ENCODE peak calls at places on chromosome 18, in nine cellular contexts. One of them, this sample, is unnamed.

GRCh38 chr18:7417742-7418141 is 149.4 kb upstream of the PTPRM start:
- DNase-seq in activated T-cell treated with anti-CD3 and anti-CD28 coated beads, Interleukin-2, amount 50 U/mL, for 72 hours: no peak
- DNase-seq in foreskin melanocyte: peak; percentile 33
- DNase-seq in HEK293T: no peak
- DNase-seq in caudate nucleus: no peak
- DNase-seq in osteoblast: no peak
- DNase-seq in activated naive CD4-positive, alpha-beta T cell: no peak
- DNase-seq in NAMALWA: no peak
- DNase-seq in activated effector memory CD4-positive, alpha-beta T cell treated with anti-CD3 and anti-CD28 coated beads, Interleukin-2, amount 50 U/mL, for 16 hours: no peak
- DNase-seq in this sample: no peak

GRCh38 chr18:25646971-25647370 is 295.0 kb upstream of the ZNF521 start:
- DNase-seq in activated T-cell treated with anti-CD3 and anti-CD28 coated beads, Interleukin-2, amount 50 U/mL, for 72 hours: no peak
- DNase-seq in foreskin melanocyte: no peak
- DNase-seq in HEK293T: no peak
- DNase-seq in caudate nucleus: no peak
- DNase-seq in osteoblast: peak; percentile 9
- DNase-seq in activated naive CD4-positive, alpha-beta T cell: no peak
- DNase-seq in NAMALWA: no peak
- DNase-seq in activated effector memory CD4-positive, alpha-beta T cell treated with anti-CD3 and anti-CD28 coated beads, Interleukin-2, amount 50 U/mL, for 16 hours: no peak
- DNase-seq in this sample: no peak

GRCh38 chr18:13265901-13266207 is 47.3 kb downstream of the LDLRAD4 start:
- DNase-seq in activated T-cell treated with anti-CD3 and anti-CD28 coated beads, Interleukin-2, amount 50 U/mL, for 72 hours: peak; percentile 31
- DNase-seq in foreskin melanocyte: no peak
- DNase-seq in HEK293T: no peak
- DNase-seq in caudate nucleus: no peak
- DNase-seq in osteoblast: no peak
- DNase-seq in activated naive CD4-positive, alpha-beta T cell: no peak
- DNase-seq in NAMALWA: no peak
- DNase-seq in activated effector memory CD4-positive, alpha-beta T cell treated with anti-CD3 and anti-CD28 coated beads, Interleukin-2, amount 50 U/mL, for 16 hours: no peak
- DNase-seq in this sample: no peak

GRCh38 chr18:41150316-41150715 is 804.7 kb upstream of the PIK3C3 start:
- DNase-seq in activated T-cell treated with anti-CD3 and anti-CD28 coated beads, Interleukin-2, amount 50 U/mL, for 72 hours: no peak
- DNase-seq in foreskin melanocyte: no peak
- DNase-seq in HEK293T: no peak
- DNase-seq in caudate nucleus: no peak
- DNase-seq in osteoblast: no peak
- DNase-seq in activated naive CD4-positive, alpha-beta T cell: no peak
- DNase-seq in NAMALWA: no peak
- DNase-seq in activated effector memory CD4-positive, alpha-beta T cell treated with anti-CD3 and anti-CD28 coated beads, Interleukin-2, amount 50 U/mL, for 16 hours: no peak
- DNase-seq in this sample: no peak

GRCh38 chr18:22385718-22386117 is 32.0 kb downstream of the CTAGE1 start:
- DNase-seq in activated T-cell treated with anti-CD3 and anti-CD28 coated beads, Interleukin-2, amount 50 U/mL, for 72 hours: no peak
- DNase-seq in foreskin melanocyte: no peak
- DNase-seq in HEK293T: no peak
- DNase-seq in caudate nucleus: no peak
- DNase-seq in osteoblast: peak; percentile 30
- DNase-seq in activated naive CD4-positive, alpha-beta T cell: no peak
- DNase-seq in NAMALWA: no peak
- DNase-seq in activated effector memory CD4-positive, alpha-beta T cell treated with anti-CD3 and anti-CD28 coated beads, Interleukin-2, amount 50 U/mL, for 16 hours: no peak
- DNase-seq in this sample: no peak

GRCh38 chr18:63683152-63683551 is 19.6 kb upstream of the SERPINB11 start:
- DNase-seq in activated T-cell treated with anti-CD3 and anti-CD28 coated beads, Interleukin-2, amount 50 U/mL, for 72 hours: no peak
- DNase-seq in foreskin melanocyte: peak; percentile 13
- DNase-seq in HEK293T: no peak
- DNase-seq in caudate nucleus: no peak
- DNase-seq in osteoblast: peak; percentile 57
- DNase-seq in activated naive CD4-positive, alpha-beta T cell: no peak
- DNase-seq in NAMALWA: no peak
- DNase-seq in activated effector memory CD4-positive, alpha-beta T cell treated with anti-CD3 and anti-CD28 coated beads, Interleukin-2, amount 50 U/mL, for 16 hours: no peak
- DNase-seq in this sample: no peak

GRCh38 chr18:10927290-10927979 is 221.9 kb downstream of the PIEZO2 start:
- DNase-seq in activated T-cell treated with anti-CD3 and anti-CD28 coated beads, Interleukin-2, amount 50 U/mL, for 72 hours: no peak
- DNase-seq in foreskin melanocyte: no peak
- DNase-seq in HEK293T: no peak
- DNase-seq in caudate nucleus: no peak
- DNase-seq in osteoblast: peak; percentile 80
- DNase-seq in activated naive CD4-positive, alpha-beta T cell: no peak
- DNase-seq in NAMALWA: no peak
- DNase-seq in activated effector memory CD4-positive, alpha-beta T cell treated with anti-CD3 and anti-CD28 coated beads, Interleukin-2, amount 50 U/mL, for 16 hours: no peak
- DNase-seq in this sample: no peak

GRCh38 chr18:10304853-10305252 is 149.6 kb upstream of the APCDD1 start:
- DNase-seq in activated T-cell treated with anti-CD3 and anti-CD28 coated beads, Interleukin-2, amount 50 U/mL, for 72 hours: no peak
- DNase-seq in foreskin melanocyte: peak; percentile 97
- DNase-seq in HEK293T: no peak
- DNase-seq in caudate nucleus: no peak
- DNase-seq in osteoblast: no peak
- DNase-seq in activated naive CD4-positive, alpha-beta T cell: no peak
- DNase-seq in NAMALWA: no peak
- DNase-seq in activated effector memory CD4-positive, alpha-beta T cell treated with anti-CD3 and anti-CD28 coated beads, Interleukin-2, amount 50 U/mL, for 16 hours: no peak
- DNase-seq in this sample: peak; percentile 60

GRCh38 chr18:42814184-42814583 is 301.3 kb downstream of the RIT2 start:
- DNase-seq in activated T-cell treated with anti-CD3 and anti-CD28 coated beads, Interleukin-2, amount 50 U/mL, for 72 hours: no peak
- DNase-seq in foreskin melanocyte: no peak
- DNase-seq in HEK293T: no peak
- DNase-seq in caudate nucleus: no peak
- DNase-seq in osteoblast: no peak
- DNase-seq in activated naive CD4-positive, alpha-beta T cell: no peak
- DNase-seq in NAMALWA: no peak
- DNase-seq in activated effector memory CD4-positive, alpha-beta T cell treated with anti-CD3 and anti-CD28 coated beads, Interleukin-2, amount 50 U/mL, for 16 hours: no peak
- DNase-seq in this sample: no peak

GRCh38 chr18:46324556-46324955 is 220.4 kb downstream of the HAUS1 start:
- DNase-seq in activated T-cell treated with anti-CD3 and anti-CD28 coated beads, Interleukin-2, amount 50 U/mL, for 72 hours: no peak
- DNase-seq in foreskin melanocyte: peak; percentile 44
- DNase-seq in HEK293T: peak; percentile 27
- DNase-seq in caudate nucleus: no peak
- DNase-seq in osteoblast: peak; percentile 90
- DNase-seq in activated naive CD4-positive, alpha-beta T cell: no peak
- DNase-seq in NAMALWA: peak; percentile 16
- DNase-seq in activated effector memory CD4-positive, alpha-beta T cell treated with anti-CD3 and anti-CD28 coated beads, Interleukin-2, amount 50 U/mL, for 16 hours: no peak
- DNase-seq in this sample: no peak

GRCh38 chr18:56593906-56594305 is 44.5 kb downstream of the TXNL1 start:
- DNase-seq in activated T-cell treated with anti-CD3 and anti-CD28 coated beads, Interleukin-2, amount 50 U/mL, for 72 hours: no peak
- DNase-seq in foreskin melanocyte: no peak
- DNase-seq in HEK293T: no peak
- DNase-seq in caudate nucleus: no peak
- DNase-seq in osteoblast: no peak
- DNase-seq in activated naive CD4-positive, alpha-beta T cell: no peak
- DNase-seq in NAMALWA: no peak
- DNase-seq in activated effector memory CD4-positive, alpha-beta T cell treated with anti-CD3 and anti-CD28 coated beads, Interleukin-2, amount 50 U/mL, for 16 hours: no peak
- DNase-seq in this sample: no peak

GRCh38 chr18:3451989-3452749 is 2.2 kb downstream of the TGIF1 start:
- DNase-seq in activated T-cell treated with anti-CD3 and anti-CD28 coated beads, Interleukin-2, amount 50 U/mL, for 72 hours: peak; percentile 48
- DNase-seq in foreskin melanocyte: no peak
- DNase-seq in HEK293T: peak; percentile 6
- DNase-seq in caudate nucleus: peak; percentile 20
- DNase-seq in osteoblast: peak; percentile 48
- DNase-seq in activated naive CD4-positive, alpha-beta T cell: peak; percentile 8
- DNase-seq in NAMALWA: no peak
- DNase-seq in activated effector memory CD4-positive, alpha-beta T cell treated with anti-CD3 and anti-CD28 coated beads, Interleukin-2, amount 50 U/mL, for 16 hours: peak; percentile 76
- DNase-seq in this sample: peak; percentile 43

GRCh38 chr18:79612291-79613108 is 67.1 kb upstream of the CTDP1 start:
- DNase-seq in activated T-cell treated with anti-CD3 and anti-CD28 coated beads, Interleukin-2, amount 50 U/mL, for 72 hours: no peak
- DNase-seq in foreskin melanocyte: no peak
- DNase-seq in HEK293T: no peak
- DNase-seq in caudate nucleus: no peak
- DNase-seq in osteoblast: peak; percentile 67
- DNase-seq in activated naive CD4-positive, alpha-beta T cell: no peak
- DNase-seq in NAMALWA: no peak
- DNase-seq in activated effector memory CD4-positive, alpha-beta T cell treated with anti-CD3 and anti-CD28 coated beads, Interleukin-2, amount 50 U/mL, for 16 hours: peak; percentile 53
- DNase-seq in this sample: peak; percentile 6

GRCh38 chr18:2848145-2848878 is 1.5 kb downstream of the EMILIN2 start:
- DNase-seq in activated T-cell treated with anti-CD3 and anti-CD28 coated beads, Interleukin-2, amount 50 U/mL, for 72 hours: no peak
- DNase-seq in foreskin melanocyte: no peak
- DNase-seq in HEK293T: no peak
- DNase-seq in caudate nucleus: no peak
- DNase-seq in osteoblast: peak; percentile 69
- DNase-seq in activated naive CD4-positive, alpha-beta T cell: no peak
- DNase-seq in NAMALWA: no peak
- DNase-seq in activated effector memory CD4-positive, alpha-beta T cell treated with anti-CD3 and anti-CD28 coated beads, Interleukin-2, amount 50 U/mL, for 16 hours: no peak
- DNase-seq in this sample: no peak

GRCh38 chr18:54209471-54210180 is 14.8 kb downstream of the MBD2 start:
- DNase-seq in activated T-cell treated with anti-CD3 and anti-CD28 coated beads, Interleukin-2, amount 50 U/mL, for 72 hours: no peak
- DNase-seq in foreskin melanocyte: no peak
- DNase-seq in HEK293T: no peak
- DNase-seq in caudate nucleus: no peak
- DNase-seq in osteoblast: peak; percentile 66
- DNase-seq in activated naive CD4-positive, alpha-beta T cell: no peak
- DNase-seq in NAMALWA: no peak
- DNase-seq in activated effector memory CD4-positive, alpha-beta T cell treated with anti-CD3 and anti-CD28 coated beads, Interleukin-2, amount 50 U/mL, for 16 hours: no peak
- DNase-seq in this sample: no peak

GRCh38 chr18:62098960-62099359 is 87.9 kb downstream of the PIGN start:
- DNase-seq in activated T-cell treated with anti-CD3 and anti-CD28 coated beads, Interleukin-2, amount 50 U/mL, for 72 hours: no peak
- DNase-seq in foreskin melanocyte: no peak
- DNase-seq in HEK293T: no peak
- DNase-seq in caudate nucleus: no peak
- DNase-seq in osteoblast: no peak
- DNase-seq in activated naive CD4-positive, alpha-beta T cell: no peak
- DNase-seq in NAMALWA: no peak
- DNase-seq in activated effector memory CD4-positive, alpha-beta T cell treated with anti-CD3 and anti-CD28 coated beads, Interleukin-2, amount 50 U/mL, for 16 hours: no peak
- DNase-seq in this sample: no peak

GRCh38 chr18:45734505-45734904 is 10.5 kb downstream of the SLC14A1 start:
- DNase-seq in activated T-cell treated with anti-CD3 and anti-CD28 coated beads, Interleukin-2, amount 50 U/mL, for 72 hours: no peak
- DNase-seq in foreskin melanocyte: no peak
- DNase-seq in HEK293T: no peak
- DNase-seq in caudate nucleus: no peak
- DNase-seq in osteoblast: no peak
- DNase-seq in activated naive CD4-positive, alpha-beta T cell: no peak
- DNase-seq in NAMALWA: no peak
- DNase-seq in activated effector memory CD4-positive, alpha-beta T cell treated with anti-CD3 and anti-CD28 coated beads, Interleukin-2, amount 50 U/mL, for 16 hours: no peak
- DNase-seq in this sample: no peak

GRCh38 chr18:74895686-74896085 is 298.0 kb downstream of the ZNF407 start:
- DNase-seq in activated T-cell treated with anti-CD3 and anti-CD28 coated beads, Interleukin-2, amount 50 U/mL, for 72 hours: no peak
- DNase-seq in foreskin melanocyte: peak; percentile 56
- DNase-seq in HEK293T: no peak
- DNase-seq in caudate nucleus: no peak
- DNase-seq in osteoblast: no peak
- DNase-seq in activated naive CD4-positive, alpha-beta T cell: no peak
- DNase-seq in NAMALWA: no peak
- DNase-seq in activated effector memory CD4-positive, alpha-beta T cell treated with anti-CD3 and anti-CD28 coated beads, Interleukin-2, amount 50 U/mL, for 16 hours: no peak
- DNase-seq in this sample: no peak

GRCh38 chr18:37567061-37567993 is 1.7 kb upstream of the CELF4 start:
- DNase-seq in activated T-cell treated with anti-CD3 and anti-CD28 coated beads, Interleukin-2, amount 50 U/mL, for 72 hours: no peak
- DNase-seq in foreskin melanocyte: no peak
- DNase-seq in HEK293T: no peak
- DNase-seq in caudate nucleus: no peak
- DNase-seq in osteoblast: no peak
- DNase-seq in activated naive CD4-positive, alpha-beta T cell: no peak
- DNase-seq in NAMALWA: no peak
- DNase-seq in activated effector memory CD4-positive, alpha-beta T cell treated with anti-CD3 and anti-CD28 coated beads, Interleukin-2, amount 50 U/mL, for 16 hours: no peak
- DNase-seq in this sample: no peak

GRCh38 chr18:45688834-45689233 is 35.1 kb upstream of the SLC14A1 start:
- DNase-seq in activated T-cell treated with anti-CD3 and anti-CD28 coated beads, Interleukin-2, amount 50 U/mL, for 72 hours: peak; percentile 81
- DNase-seq in foreskin melanocyte: no peak
- DNase-seq in HEK293T: no peak
- DNase-seq in caudate nucleus: no peak
- DNase-seq in osteoblast: no peak
- DNase-seq in activated naive CD4-positive, alpha-beta T cell: peak; percentile 7
- DNase-seq in NAMALWA: peak; percentile 32
- DNase-seq in activated effector memory CD4-positive, alpha-beta T cell treated with anti-CD3 and anti-CD28 coated beads, Interleukin-2, amount 50 U/mL, for 16 hours: peak; percentile 81
- DNase-seq in this sample: no peak

GRCh38 chr18:70450658-70451253 is 161.9 kb downstream of the SOCS6 start:
- DNase-seq in activated T-cell treated with anti-CD3 and anti-CD28 coated beads, Interleukin-2, amount 50 U/mL, for 72 hours: no peak
- DNase-seq in foreskin melanocyte: no peak
- DNase-seq in HEK293T: peak; percentile 7
- DNase-seq in caudate nucleus: no peak
- DNase-seq in osteoblast: no peak
- DNase-seq in activated naive CD4-positive, alpha-beta T cell: no peak
- DNase-seq in NAMALWA: peak; percentile 29
- DNase-seq in activated effector memory CD4-positive, alpha-beta T cell treated with anti-CD3 and anti-CD28 coated beads, Interleukin-2, amount 50 U/mL, for 16 hours: no peak
- DNase-seq in this sample: no peak

GRCh38 chr18:23837591-23837990 is 148.3 kb downstream of the LAMA3 start:
- DNase-seq in activated T-cell treated with anti-CD3 and anti-CD28 coated beads, Interleukin-2, amount 50 U/mL, for 72 hours: no peak
- DNase-seq in foreskin melanocyte: no peak
- DNase-seq in HEK293T: no peak
- DNase-seq in caudate nucleus: no peak
- DNase-seq in osteoblast: no peak
- DNase-seq in activated naive CD4-positive, alpha-beta T cell: no peak
- DNase-seq in NAMALWA: peak; percentile 7
- DNase-seq in activated effector memory CD4-positive, alpha-beta T cell treated with anti-CD3 and anti-CD28 coated beads, Interleukin-2, amount 50 U/mL, for 16 hours: no peak
- DNase-seq in this sample: no peak

GRCh38 chr18:49717617-49718016 is 95.7 kb downstream of the ACAA2 start:
- DNase-seq in activated T-cell treated with anti-CD3 and anti-CD28 coated beads, Interleukin-2, amount 50 U/mL, for 72 hours: no peak
- DNase-seq in foreskin melanocyte: no peak
- DNase-seq in HEK293T: no peak
- DNase-seq in caudate nucleus: no peak
- DNase-seq in osteoblast: no peak
- DNase-seq in activated naive CD4-positive, alpha-beta T cell: no peak
- DNase-seq in NAMALWA: no peak
- DNase-seq in activated effector memory CD4-positive, alpha-beta T cell treated with anti-CD3 and anti-CD28 coated beads, Interleukin-2, amount 50 U/mL, for 16 hours: no peak
- DNase-seq in this sample: no peak

GRCh38 chr18:70072678-70073077 is 125.0 kb upstream of the CD226 start:
- DNase-seq in activated T-cell treated with anti-CD3 and anti-CD28 coated beads, Interleukin-2, amount 50 U/mL, for 72 hours: no peak
- DNase-seq in foreskin melanocyte: no peak
- DNase-seq in HEK293T: no peak
- DNase-seq in caudate nucleus: no peak
- DNase-seq in osteoblast: no peak
- DNase-seq in activated naive CD4-positive, alpha-beta T cell: no peak
- DNase-seq in NAMALWA: no peak
- DNase-seq in activated effector memory CD4-positive, alpha-beta T cell treated with anti-CD3 and anti-CD28 coated beads, Interleukin-2, amount 50 U/mL, for 16 hours: no peak
- DNase-seq in this sample: no peak

GRCh38 chr18:24228661-24229053 is 89.8 kb downstream of the CABYR start:
- DNase-seq in activated T-cell treated with anti-CD3 and anti-CD28 coated beads, Interleukin-2, amount 50 U/mL, for 72 hours: no peak
- DNase-seq in foreskin melanocyte: peak; percentile 15
- DNase-seq in HEK293T: no peak
- DNase-seq in caudate nucleus: no peak
- DNase-seq in osteoblast: no peak
- DNase-seq in activated naive CD4-positive, alpha-beta T cell: no peak
- DNase-seq in NAMALWA: no peak
- DNase-seq in activated effector memory CD4-positive, alpha-beta T cell treated with anti-CD3 and anti-CD28 coated beads, Interleukin-2, amount 50 U/mL, for 16 hours: no peak
- DNase-seq in this sample: no peak

This sample was measured in gastrocnemius medialis.